ENCODE peak calls at places on chromosome 17, in four cellular contexts. One of them, this sample, is unnamed.

GRCh38 chr17:30520436-30520835 is 43.2 kb downstream of the GOSR1 start:
- DNase-seq in GM12878: no peak
- DNase-seq in K562: no peak
- DNase-seq in HepG2: no peak
- DNase-seq in this sample: no peak

GRCh38 chr17:40952675-40953074 is 14.1 kb downstream of the KRT39 start:
- DNase-seq in GM12878: no peak
- DNase-seq in K562: no peak
- DNase-seq in HepG2: no peak
- DNase-seq in this sample: no peak

GRCh38 chr17:21375757-21376584 is at the start of gene KCNJ12:
- DNase-seq in GM12878: no peak
- DNase-seq in K562: no peak
- DNase-seq in HepG2: no peak
- DNase-seq in this sample: no peak

GRCh38 chr17:39152134-39152884 is 872 bp upstream of the PLXDC1 start:
- DNase-seq in GM12878: no peak
- DNase-seq in K562: no peak
- DNase-seq in HepG2: no peak
- DNase-seq in this sample: peak; percentile 28

GRCh38 chr17:1498869-1499268 is 6.4 kb upstream of the MYO1C start:
- DNase-seq in GM12878: no peak
- DNase-seq in K562: no peak
- DNase-seq in HepG2: no peak
- DNase-seq in this sample: no peak

GRCh38 chr17:1495265-1495664 is 2.8 kb upstream of the MYO1C start:
- DNase-seq in GM12878: no peak
- DNase-seq in K562: no peak
- DNase-seq in HepG2: no peak
- DNase-seq in this sample: no peak

GRCh38 chr17:72462814-72463213 is 342.0 kb downstream of the SOX9 start:
- DNase-seq in GM12878: no peak
- DNase-seq in K562: no peak
- DNase-seq in HepG2: no peak
- DNase-seq in this sample: no peak

GRCh38 chr17:73798111-73798748 is 154.0 kb upstream of the SDK2 start:
- DNase-seq in GM12878: no peak
- DNase-seq in K562: no peak
- DNase-seq in HepG2: peak; percentile 100
- DNase-seq in this sample: no peak

GRCh38 chr17:7056386-7056785 is 12.5 kb upstream of the SLC16A11 start:
- DNase-seq in GM12878: no peak
- DNase-seq in K562: no peak
- DNase-seq in HepG2: no peak
- DNase-seq in this sample: no peak

GRCh38 chr17:70168979-70169706 is at the start of gene KCNJ2:
- DNase-seq in GM12878: no peak
- DNase-seq in K562: peak; percentile 88
- DNase-seq in HepG2: peak; percentile 3
- DNase-seq in this sample: no peak

GRCh38 chr17:71052971-71053370 is 883.6 kb downstream of the KCNJ2 start:
- DNase-seq in GM12878: no peak
- DNase-seq in K562: no peak
- DNase-seq in HepG2: no peak
- DNase-seq in this sample: no peak

GRCh38 chr17:59466943-59467801 is 98.2 kb upstream of the DHX40 start:
- DNase-seq in GM12878: no peak
- DNase-seq in K562: no peak
- DNase-seq in HepG2: peak; percentile 41
- DNase-seq in this sample: no peak

GRCh38 chr17:82815790-82816305 is 24.0 kb downstream of the ZNF750 start:
- DNase-seq in GM12878: no peak
- DNase-seq in K562: no peak
- DNase-seq in HepG2: no peak
- DNase-seq in this sample: no peak

GRCh38 chr17:82819015-82819414 is 20.8 kb downstream of the ZNF750 start:
- DNase-seq in GM12878: no peak
- DNase-seq in K562: no peak
- DNase-seq in HepG2: no peak
- DNase-seq in this sample: no peak

GRCh38 chr17:82816358-82816757 is 23.5 kb downstream of the ZNF750 start:
- DNase-seq in GM12878: no peak
- DNase-seq in K562: no peak
- DNase-seq in HepG2: no peak
- DNase-seq in this sample: no peak

GRCh38 chr17:82815354-82815753 is 24.5 kb downstream of the ZNF750 start:
- DNase-seq in GM12878: no peak
- DNase-seq in K562: no peak
- DNase-seq in HepG2: no peak
- DNase-seq in this sample: no peak

GRCh38 chr17:82817947-82818346 is 21.9 kb downstream of the ZNF750 start:
- DNase-seq in GM12878: no peak
- DNase-seq in K562: no peak
- DNase-seq in HepG2: no peak
- DNase-seq in this sample: no peak
- TF ChIP-seq ZBTB33 in GM12878: no peak
- TF ChIP-seq ZBTB33 in K562: no peak
- TF ChIP-seq ZBTB33 in HepG2: no peak
- TF ChIP-seq ZBTB33 in this sample: no peak

GRCh38 chr17:76611747-76612143 is 26.1 kb upstream of the ST6GALNAC2 start:
- DNase-seq in GM12878: no peak
- DNase-seq in K562: no peak
- DNase-seq in HepG2: no peak
- DNase-seq in this sample: no peak

GRCh38 chr17:76614912-76615617 is 28.5 kb downstream of the ST6GALNAC1 start:
- DNase-seq in GM12878: no peak
- DNase-seq in K562: no peak
- DNase-seq in HepG2: no peak
- DNase-seq in this sample: no peak

GRCh38 chr17:76617838-76618237 is 25.7 kb downstream of the ST6GALNAC1 start:
- DNase-seq in GM12878: no peak
- DNase-seq in K562: no peak
- DNase-seq in HepG2: no peak
- DNase-seq in this sample: no peak

GRCh38 chr17:76612977-76613851 is 27.6 kb upstream of the ST6GALNAC2 start:
- DNase-seq in GM12878: no peak
- DNase-seq in K562: peak; percentile 67
- DNase-seq in HepG2: peak; percentile 94
- DNase-seq in this sample: peak; percentile 99

DNA sequence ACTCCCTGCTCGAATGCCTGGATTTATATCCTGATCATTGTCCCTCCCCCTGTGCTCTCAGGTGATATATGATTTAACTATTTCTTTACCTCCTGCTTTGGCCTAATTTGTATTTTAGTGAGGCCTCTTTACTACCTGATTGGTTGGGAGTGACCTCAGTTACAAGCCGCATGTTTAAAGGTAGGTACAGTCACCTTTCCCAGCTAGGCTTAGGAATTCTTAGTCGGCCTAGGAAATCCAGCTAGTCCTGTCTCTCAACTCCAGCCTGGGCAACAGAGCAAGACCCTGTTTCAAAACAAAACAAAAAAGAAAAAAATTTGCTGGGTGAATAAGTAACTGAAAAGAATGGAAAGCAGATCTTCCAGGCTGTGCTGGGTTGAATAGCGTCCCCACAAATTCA is 26.8 kb upstream of the ST6GALNAC2 start:
- DNase-seq in GM12878: no peak
- DNase-seq in K562: no peak
- DNase-seq in HepG2: no peak
- DNase-seq in this sample: no peak
- H3K4me1 ChIP-seq in GM12878: no peaks in the 10 kb centered on the region
- H3K4me1 ChIP-seq in K562: peaks cover 3% of the 10 kb centered on the region
- H3K4me1 ChIP-seq in HepG2: peaks cover 34% of the 10 kb centered on the region
- H3K4me1 ChIP-seq in this sample: peaks cover 16% of the 10 kb centered on the region

GRCh38 chr17:81868674-81869220 is 2.4 kb downstream of the ARHGDIA start:
- DNase-seq in GM12878: no peak
- DNase-seq in K562: peak; percentile 68
- DNase-seq in HepG2: peak; percentile 59
- DNase-seq in this sample: peak; percentile 84
- TF ChIP-seq POLR2A in GM12878: no peak
- TF ChIP-seq POLR2A in K562: no peak
- TF ChIP-seq POLR2A in HepG2: no peak
- TF ChIP-seq POLR2A in this sample: no peak

GRCh38 chr17:4939554-4939803 is 367 bp downstream of the SLC25A11 start:
- DNase-seq in GM12878: no peak
- DNase-seq in K562: no peak
- DNase-seq in HepG2: no peak
- DNase-seq in this sample: no peak
- TF ChIP-seq ZBTB33 in GM12878: no peak
- TF ChIP-seq ZBTB33 in K562: no peak
- TF ChIP-seq ZBTB33 in HepG2: no peak
- TF ChIP-seq ZBTB33 in this sample: no peak

DNA sequence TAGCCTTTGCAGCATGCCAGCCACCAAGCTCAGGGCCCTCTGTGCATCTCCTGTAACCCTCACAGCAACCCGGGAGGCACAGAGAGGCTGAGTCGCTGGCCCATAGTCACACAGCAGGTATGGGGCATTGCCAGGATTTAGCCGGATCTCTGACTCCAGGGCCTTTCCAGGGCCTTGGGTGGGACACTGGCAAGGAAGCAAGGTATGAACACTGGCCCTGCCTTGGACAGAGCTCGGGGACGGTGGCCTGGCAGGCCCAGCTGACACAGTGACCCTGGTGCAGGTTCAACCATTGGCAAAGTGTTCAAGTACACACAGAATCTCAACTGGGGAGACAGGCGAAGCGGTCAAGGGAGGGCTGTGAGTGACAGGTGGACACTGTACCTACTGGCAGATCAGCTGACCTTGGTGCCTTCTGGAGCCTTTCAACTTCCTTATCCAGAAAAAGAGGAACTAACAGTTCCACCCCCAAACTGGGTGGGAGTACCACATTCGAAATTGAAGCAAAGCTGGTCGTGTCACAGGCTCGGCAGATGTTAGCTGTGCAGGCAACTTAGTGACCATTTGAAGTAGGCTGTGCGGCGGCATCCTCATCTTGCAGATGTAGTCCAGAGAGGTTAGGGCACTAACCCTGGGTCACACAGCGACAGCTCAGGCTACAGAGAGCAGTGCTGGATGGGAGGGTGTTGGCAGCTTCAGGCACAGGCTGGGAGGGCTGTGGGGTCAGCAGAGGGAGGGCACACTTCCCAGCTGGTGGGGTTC is 287.4 kb downstream of the SEC14L1 start:
- DNase-seq in GM12878: no peak
- DNase-seq in K562: no peak
- DNase-seq in HepG2: no peak
- DNase-seq in this sample: no peak
- H3K4me1 ChIP-seq in GM12878: peaks cover 58% of the 10 kb centered on the region
- H3K4me1 ChIP-seq in K562: peaks cover 37% of the 10 kb centered on the region
- H3K4me1 ChIP-seq in HepG2: peaks cover 63% of the 10 kb centered on the region
- H3K4me1 ChIP-seq in this sample: peaks cover 43% of the 10 kb centered on the region

GRCh38 chr17:17624776-17625175 is 33.3 kb upstream of the PEMT start:
- DNase-seq in GM12878: no peak
- DNase-seq in K562: no peak
- DNase-seq in HepG2: no peak
- DNase-seq in this sample: no peak

GRCh38 chr17:17626840-17627239 is 35.3 kb upstream of the PEMT start:
- DNase-seq in GM12878: no peak
- DNase-seq in K562: no peak
- DNase-seq in HepG2: no peak
- DNase-seq in this sample: no peak

GRCh38 chr17:17628388-17629008 is 37.0 kb upstream of the PEMT start:
- DNase-seq in GM12878: peak; percentile 15
- DNase-seq in K562: no peak
- DNase-seq in HepG2: no peak
- DNase-seq in this sample: no peak

GRCh38 chr17:17623904-17624303 is 32.4 kb upstream of the PEMT start:
- DNase-seq in GM12878: no peak
- DNase-seq in K562: no peak
- DNase-seq in HepG2: no peak
- DNase-seq in this sample: no peak

DNA sequence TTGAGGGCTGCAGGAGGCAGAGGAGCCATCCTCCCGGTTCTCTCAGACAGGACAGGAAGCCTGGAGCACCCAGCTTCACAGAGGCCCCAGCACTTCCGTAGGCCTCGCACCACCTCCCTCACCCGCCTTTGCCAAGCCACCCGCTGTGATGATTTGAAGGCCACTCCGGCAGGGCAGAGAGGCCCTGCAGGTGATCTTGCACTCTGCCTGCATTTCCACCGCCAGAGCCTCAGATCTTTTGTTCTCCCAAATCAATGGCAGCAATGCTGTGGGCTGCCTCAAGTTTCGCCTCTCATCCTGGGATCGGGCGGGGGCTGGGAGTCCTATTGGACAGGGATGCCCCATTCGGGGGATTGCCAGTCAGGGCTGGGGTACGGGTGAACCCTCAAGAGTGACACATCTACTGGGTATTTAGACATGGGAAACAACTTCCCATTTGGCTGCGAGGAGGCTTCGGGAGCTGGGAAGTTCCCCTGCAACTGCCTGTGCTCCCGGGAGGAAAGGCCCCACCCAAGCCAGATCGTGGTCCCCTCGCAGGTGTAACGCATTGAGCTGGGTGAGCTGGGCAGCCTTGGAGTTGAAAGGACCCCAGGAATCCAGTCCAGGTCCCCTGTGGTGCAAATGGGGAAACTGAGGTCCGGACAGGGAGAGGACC is 34.8 kb upstream of the PEMT start:
- DNase-seq in GM12878: no peak
- DNase-seq in K562: no peak
- DNase-seq in HepG2: no peak
- DNase-seq in this sample: no peak
- TF ChIP-seq POLR2A in GM12878: no peak
- TF ChIP-seq POLR2A in K562: no peak
- TF ChIP-seq POLR2A in HepG2: no peak
- TF ChIP-seq POLR2A in this sample: no peak

DNA sequence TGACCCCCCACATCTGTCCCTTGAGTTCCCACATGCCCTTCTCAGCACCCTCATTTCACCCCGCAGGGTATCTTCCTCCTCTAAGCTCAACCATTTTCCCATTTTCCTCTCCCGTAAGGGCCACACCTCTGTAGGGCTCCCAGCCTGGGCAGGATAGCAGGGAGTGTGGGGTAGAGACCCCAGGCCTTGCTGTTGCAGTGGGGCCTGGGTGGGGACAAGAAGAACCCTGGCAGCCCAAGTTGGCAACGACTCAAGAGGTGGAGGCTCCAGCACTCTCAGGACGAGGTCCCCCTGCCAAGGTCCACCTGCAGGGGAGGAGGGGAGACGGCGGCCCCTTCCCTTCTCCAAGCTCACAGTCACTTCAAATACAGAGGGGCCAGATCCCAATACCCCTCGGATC is 2.0 kb upstream of the TMEM92 start:
- DNase-seq in GM12878: no peak
- DNase-seq in K562: no peak
- DNase-seq in HepG2: no peak
- DNase-seq in this sample: no peak
- TF ChIP-seq ZBTB33 in GM12878: no peak
- TF ChIP-seq ZBTB33 in K562: no peak
- TF ChIP-seq ZBTB33 in HepG2: no peak
- TF ChIP-seq ZBTB33 in this sample: no peak

GRCh38 chr17:50828508-50829170 is 6.7 kb upstream of the WFIKKN2 start:
- DNase-seq in GM12878: peak; percentile 35
- DNase-seq in K562: no peak
- DNase-seq in HepG2: no peak
- DNase-seq in this sample: no peak

GRCh38 chr17:50824429-50824828 is 11.0 kb upstream of the WFIKKN2 start:
- DNase-seq in GM12878: no peak
- DNase-seq in K562: no peak
- DNase-seq in HepG2: no peak
- DNase-seq in this sample: no peak

GRCh38 chr17:50829336-50829735 is 6.0 kb upstream of the WFIKKN2 start:
- DNase-seq in GM12878: no peak
- DNase-seq in K562: no peak
- DNase-seq in HepG2: no peak
- DNase-seq in this sample: no peak

GRCh38 chr17:50822550-50822949 is 12.8 kb upstream of the WFIKKN2 start:
- DNase-seq in GM12878: no peak
- DNase-seq in K562: no peak
- DNase-seq in HepG2: no peak
- DNase-seq in this sample: no peak

GRCh38 chr17:50825188-50825587 is 10.2 kb upstream of the WFIKKN2 start:
- DNase-seq in GM12878: no peak
- DNase-seq in K562: no peak
- DNase-seq in HepG2: no peak
- DNase-seq in this sample: no peak
- H3K4me1 ChIP-seq in GM12878: peaks cover 25% of the 10 kb centered on the region
- H3K4me1 ChIP-seq in K562: no peaks in the 10 kb centered on the region
- H3K4me1 ChIP-seq in HepG2: peaks cover 11% of the 10 kb centered on the region
- H3K4me1 ChIP-seq in this sample: peaks cover 4% of the 10 kb centered on the region

This sample was measured in HCT116.